ENCODE peak calls at places on chromosome 21, in five cellular contexts. H is AG04450; G is right cardiac atrium; V is cardiac muscle cell; J is effector CD4-positive, alpha-beta T cell. K is an unnamed sample.

GRCh38 chr21:30349572-30349971 is 1.2 kb upstream of the KRTAP23-1 start:
- DNase-seq in H (no peak), G (no peak), V (no peak), J (no peak), K (no peak)

GRCh38 chr21:42456457-42456856 is 39.6 kb downstream of the RSPH1 start:
- DNase-seq in H (no peak), G (no peak), V (no peak), J (peak), K (no peak)

GRCh38 chr21:22885079-22885478 is 1886.9 kb downstream of the NCAM2 start:
- DNase-seq in H (no peak), G (no peak), V (no peak), J (no peak), K (peak)

GRCh38 chr21:44890338-44890931 is 16.9 kb upstream of the PTTG1IP start:
- DNase-seq in H (no peak), G (peak), V (no peak), J (no peak), K (no peak)

GRCh38 chr21:32312321-32312720 is 13.7 kb downstream of the MRAP start:
- DNase-seq in H (no peak), G (no peak), V (no peak), J (no peak), K (no peak)

GRCh38 chr21:42262826-42263225 is 43.9 kb downstream of the ABCG1 start:
- DNase-seq in H (no peak), G (peak), V (peak), J (no peak), K (no peak)

GRCh38 chr21:38504056-38504455 is 5.8 kb upstream of the ERG start:
- DNase-seq in H (no peak), G (no peak), V (no peak), J (no peak), K (no peak)

GRCh38 chr21:45098867-45099266 is 24.5 kb downstream of the ADARB1 start:
- DNase-seq in H (no peak), G (no peak), V (peak), J (no peak), K (no peak)

GRCh38 chr21:26267389-26267788 is 96.8 kb upstream of the APP start:
- DNase-seq in H (no peak), G (no peak), V (no peak), J (no peak), K (no peak)

GRCh38 chr21:45012661-45013270 is 61.6 kb upstream of the ADARB1 start:
- DNase-seq in H (no peak), G (no peak), V (no peak), J (no peak), K (no peak)